ENCODE peak calls at places on chromosomes 7 and 10, in six cellular contexts. One of them, this sample, is unnamed.

GRCh38 chr10:14557573-14557972 is 217.1 kb downstream of the FAM107B start:
- DNase-seq in mesendoderm: no peak
- DNase-seq in IMR-90: no peak
- DNase-seq in adipocyte: no peak
- DNase-seq in HCT116: no peak
- DNase-seq in fibroblast of lung: no peak
- DNase-seq in this sample: no peak

GRCh38 chr7:45589915-45590678 is 15.9 kb downstream of the ADCY1 start:
- DNase-seq in mesendoderm: no peak
- DNase-seq in IMR-90: no peak
- DNase-seq in adipocyte: no peak
- DNase-seq in fibroblast of lung: no peak
- DNase-seq in HCT116: no peak
- DNase-seq in this sample: no peak

GRCh38 chr7:131554880-131555516 is 1.4 kb downstream of the PODXL start:
- DNase-seq in fibroblast of lung: no peak
- DNase-seq in HCT116: no peak
- DNase-seq in adipocyte: no peak
- DNase-seq in IMR-90: no peak
- DNase-seq in mesendoderm: no peak
- DNase-seq in this sample: no peak

GRCh38 chr10:93452143-93452542 is 30.0 kb downstream of the MYOF start:
- DNase-seq in mesendoderm: no peak
- DNase-seq in fibroblast of lung: peak
- DNase-seq in adipocyte: no peak
- DNase-seq in HCT116: no peak
- DNase-seq in IMR-90: no peak
- DNase-seq in this sample: no peak

GRCh38 chr10:31083765-31084184 is 52.1 kb upstream of the ZNF438 start:
- DNase-seq in mesendoderm: peak
- DNase-seq in HCT116: peak
- DNase-seq in adipocyte: peak
- DNase-seq in IMR-90: peak
- DNase-seq in fibroblast of lung: peak
- DNase-seq in this sample: peak

GRCh38 chr10:12846718-12847117 is 154.8 kb downstream of the CCDC3 start:
- DNase-seq in mesendoderm: peak
- DNase-seq in IMR-90: peak
- DNase-seq in fibroblast of lung: peak
- DNase-seq in HCT116: no peak
- DNase-seq in adipocyte: no peak
- DNase-seq in this sample: no peak

GRCh38 chr7:140607441-140607989 is 33.1 kb downstream of the DENND2A start:
- DNase-seq in HCT116: no peak
- DNase-seq in IMR-90: peak
- DNase-seq in mesendoderm: no peak
- DNase-seq in fibroblast of lung: peak
- DNase-seq in adipocyte: peak
- DNase-seq in this sample: no peak

GRCh38 chr7:78326189-78326588 is 527.6 kb downstream of the PHTF2 start:
- DNase-seq in IMR-90: peak
- DNase-seq in HCT116: no peak
- DNase-seq in mesendoderm: no peak
- DNase-seq in adipocyte: peak
- DNase-seq in fibroblast of lung: peak
- DNase-seq in this sample: no peak

GRCh38 chr10:5551531-5552375 is 27.0 kb downstream of the CALML3 start:
- DNase-seq in IMR-90: peak
- DNase-seq in fibroblast of lung: peak
- DNase-seq in mesendoderm: no peak
- DNase-seq in adipocyte: no peak
- DNase-seq in HCT116: no peak
- DNase-seq in this sample: no peak

GRCh38 chr7:143398616-143399015 is 10.0 kb downstream of the EPHA1 start:
- DNase-seq in adipocyte: no peak
- DNase-seq in mesendoderm: no peak
- DNase-seq in IMR-90: no peak
- DNase-seq in fibroblast of lung: no peak
- DNase-seq in HCT116: no peak
- DNase-seq in this sample: no peak

GRCh38 chr7:36407636-36408550 is 18.2 kb downstream of the ANLN start:
- DNase-seq in HCT116: no peak
- DNase-seq in IMR-90: no peak
- DNase-seq in mesendoderm: no peak
- DNase-seq in fibroblast of lung: no peak
- DNase-seq in adipocyte: no peak
- DNase-seq in this sample: no peak

GRCh38 chr10:80496555-80497172 is 41.0 kb upstream of the SH2D4B start:
- DNase-seq in adipocyte: no peak
- DNase-seq in HCT116: no peak
- DNase-seq in IMR-90: no peak
- DNase-seq in mesendoderm: no peak
- DNase-seq in fibroblast of lung: no peak
- DNase-seq in this sample: no peak

DNA sequence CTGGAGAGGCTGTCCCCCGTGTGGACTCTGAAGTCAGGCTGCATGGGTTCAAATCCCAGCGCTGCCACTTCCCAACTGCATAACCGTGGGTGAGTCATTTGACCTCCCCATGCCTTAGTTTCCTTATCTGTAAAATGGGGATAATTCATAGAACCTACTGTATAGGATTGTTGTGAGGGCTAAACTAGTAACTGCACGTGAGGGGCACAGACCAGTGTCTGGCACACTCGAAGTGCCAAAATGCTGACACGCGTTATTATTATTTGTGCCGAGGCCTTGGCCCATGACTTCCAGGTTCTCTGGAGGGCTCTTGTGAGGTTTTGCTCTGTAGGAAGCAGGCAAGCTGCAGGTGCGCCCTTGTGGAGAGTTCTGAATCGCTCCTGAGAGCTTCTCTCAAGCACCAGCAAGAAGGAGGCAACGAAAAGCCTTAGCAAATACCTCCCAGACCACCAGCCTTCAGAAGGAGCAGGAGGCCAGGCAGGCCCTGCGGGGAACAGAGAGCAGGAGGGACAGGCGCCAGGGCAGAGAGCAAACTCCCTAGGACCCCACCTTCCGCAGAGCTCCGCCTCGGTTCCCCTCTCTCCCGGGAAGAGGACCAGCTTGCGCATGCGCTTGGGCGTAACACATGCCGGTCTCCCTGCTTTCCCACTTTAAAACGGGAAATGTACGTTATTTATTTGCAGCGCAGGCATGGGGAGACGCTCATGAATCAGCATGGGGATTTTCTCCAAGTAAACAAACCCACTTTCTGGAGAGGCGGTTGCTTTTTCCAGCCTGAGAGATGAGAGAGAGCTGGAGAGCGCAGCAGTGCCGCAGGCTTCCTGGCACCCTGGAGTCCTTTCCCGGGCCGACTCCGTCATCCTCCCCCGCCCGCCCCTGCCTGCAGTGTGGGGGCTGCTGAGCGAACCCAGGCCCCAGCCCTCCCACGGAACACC is 39.6 kb downstream of the SORCS3 start:
- DNase-seq in fibroblast of lung: peak
- DNase-seq in adipocyte: no peak
- DNase-seq in mesendoderm: peak
- DNase-seq in HCT116: no peak
- DNase-seq in IMR-90: no peak
- DNase-seq in this sample: peak
- H3K9ac ChIP-seq in fibroblast of lung: no peak
- H3K9ac ChIP-seq in adipocyte: no peak
- H3K9ac ChIP-seq in mesendoderm: peak
- H3K9ac ChIP-seq in HCT116: no peak
- H3K9ac ChIP-seq in IMR-90: no peak
- H3K9ac ChIP-seq in this sample: peak

DNA sequence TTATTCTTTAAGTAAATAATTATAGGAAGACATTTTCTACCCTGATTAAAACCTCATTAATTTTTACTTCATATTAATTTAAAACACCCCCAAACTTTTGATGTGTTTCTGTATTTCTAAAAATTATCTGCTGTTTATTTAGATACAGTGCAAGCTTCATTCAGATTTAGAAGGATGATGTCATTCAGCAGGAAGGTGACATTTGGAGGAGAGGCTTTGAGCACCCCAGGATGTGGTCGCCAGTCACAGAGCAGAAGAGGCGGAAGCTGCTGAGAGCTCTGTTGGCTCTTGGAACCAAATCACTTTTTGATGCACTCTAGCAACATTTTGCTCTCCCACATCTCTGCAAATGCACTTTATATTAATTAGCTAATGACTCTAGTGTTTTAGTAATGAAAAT is 233.9 kb upstream of the CACNA2D1 start:
- DNase-seq in HCT116: no peak
- DNase-seq in IMR-90: peak
- DNase-seq in mesendoderm: peak
- DNase-seq in adipocyte: no peak
- DNase-seq in fibroblast of lung: peak
- DNase-seq in this sample: no peak
- H3K9ac ChIP-seq in HCT116: no peak
- H3K9ac ChIP-seq in IMR-90: no peak
- H3K9ac ChIP-seq in mesendoderm: no peak
- H3K9ac ChIP-seq in adipocyte: no peak
- H3K9ac ChIP-seq in fibroblast of lung: no peak
- H3K9ac ChIP-seq in this sample: no peak

GRCh38 chr7:47253650-47254080 is 328.2 kb downstream of the TNS3 start:
- DNase-seq in mesendoderm: peak
- DNase-seq in IMR-90: peak
- DNase-seq in fibroblast of lung: peak
- DNase-seq in adipocyte: peak
- DNase-seq in HCT116: peak
- DNase-seq in this sample: peak
- H3K9ac ChIP-seq in mesendoderm: peak
- H3K9ac ChIP-seq in IMR-90: peak
- H3K9ac ChIP-seq in fibroblast of lung: peak
- H3K9ac ChIP-seq in adipocyte: peak
- H3K9ac ChIP-seq in HCT116: peak
- H3K9ac ChIP-seq in this sample: peak

GRCh38 chr7:75854233-75854632 is 24.6 kb upstream of the RHBDD2 start:
- DNase-seq in IMR-90: peak
- DNase-seq in HCT116: no peak
- DNase-seq in mesendoderm: no peak
- DNase-seq in fibroblast of lung: peak
- DNase-seq in adipocyte: peak
- DNase-seq in this sample: no peak

GRCh38 chr7:75861636-75862035 is 17.2 kb upstream of the RHBDD2 start:
- DNase-seq in adipocyte: peak
- DNase-seq in fibroblast of lung: peak
- DNase-seq in IMR-90: peak
- DNase-seq in mesendoderm: no peak
- DNase-seq in HCT116: no peak
- DNase-seq in this sample: no peak

GRCh38 chr7:75856562-75856961 is 22.3 kb upstream of the RHBDD2 start:
- DNase-seq in fibroblast of lung: no peak
- DNase-seq in HCT116: no peak
- DNase-seq in mesendoderm: no peak
- DNase-seq in adipocyte: no peak
- DNase-seq in IMR-90: no peak
- DNase-seq in this sample: no peak

GRCh38 chr7:75858430-75858829 is 20.4 kb upstream of the RHBDD2 start:
- DNase-seq in IMR-90: no peak
- DNase-seq in HCT116: no peak
- DNase-seq in fibroblast of lung: no peak
- DNase-seq in adipocyte: no peak
- DNase-seq in mesendoderm: no peak
- DNase-seq in this sample: no peak
- H3K9ac ChIP-seq in IMR-90: no peak
- H3K9ac ChIP-seq in HCT116: no peak
- H3K9ac ChIP-seq in fibroblast of lung: no peak
- H3K9ac ChIP-seq in adipocyte: no peak
- H3K9ac ChIP-seq in mesendoderm: no peak
- H3K9ac ChIP-seq in this sample: no peak

GRCh38 chr10:62250594-62251198 is 17.9 kb downstream of the RTKN2 start:
- DNase-seq in mesendoderm: no peak
- DNase-seq in fibroblast of lung: peak
- DNase-seq in IMR-90: peak
- DNase-seq in HCT116: peak
- DNase-seq in adipocyte: no peak
- DNase-seq in this sample: no peak

GRCh38 chr10:62252051-62252450 is 16.6 kb downstream of the RTKN2 start:
- DNase-seq in fibroblast of lung: no peak
- DNase-seq in HCT116: no peak
- DNase-seq in adipocyte: no peak
- DNase-seq in mesendoderm: no peak
- DNase-seq in IMR-90: no peak
- DNase-seq in this sample: no peak

GRCh38 chr10:62248465-62248864 is 20.2 kb downstream of the RTKN2 start:
- DNase-seq in fibroblast of lung: no peak
- DNase-seq in adipocyte: peak
- DNase-seq in IMR-90: peak
- DNase-seq in HCT116: no peak
- DNase-seq in mesendoderm: no peak
- DNase-seq in this sample: no peak

GRCh38 chr10:62253704-62254103 is 14.9 kb downstream of the RTKN2 start:
- DNase-seq in mesendoderm: no peak
- DNase-seq in HCT116: no peak
- DNase-seq in fibroblast of lung: no peak
- DNase-seq in adipocyte: no peak
- DNase-seq in IMR-90: no peak
- DNase-seq in this sample: no peak

GRCh38 chr10:62249974-62250373 is 18.7 kb downstream of the RTKN2 start:
- DNase-seq in fibroblast of lung: no peak
- DNase-seq in IMR-90: no peak
- DNase-seq in mesendoderm: peak
- DNase-seq in adipocyte: no peak
- DNase-seq in HCT116: no peak
- DNase-seq in this sample: no peak
- H3K9ac ChIP-seq in fibroblast of lung: no peak
- H3K9ac ChIP-seq in IMR-90: no peak
- H3K9ac ChIP-seq in mesendoderm: no peak
- H3K9ac ChIP-seq in adipocyte: no peak
- H3K9ac ChIP-seq in HCT116: no peak
- H3K9ac ChIP-seq in this sample: no peak

DNA sequence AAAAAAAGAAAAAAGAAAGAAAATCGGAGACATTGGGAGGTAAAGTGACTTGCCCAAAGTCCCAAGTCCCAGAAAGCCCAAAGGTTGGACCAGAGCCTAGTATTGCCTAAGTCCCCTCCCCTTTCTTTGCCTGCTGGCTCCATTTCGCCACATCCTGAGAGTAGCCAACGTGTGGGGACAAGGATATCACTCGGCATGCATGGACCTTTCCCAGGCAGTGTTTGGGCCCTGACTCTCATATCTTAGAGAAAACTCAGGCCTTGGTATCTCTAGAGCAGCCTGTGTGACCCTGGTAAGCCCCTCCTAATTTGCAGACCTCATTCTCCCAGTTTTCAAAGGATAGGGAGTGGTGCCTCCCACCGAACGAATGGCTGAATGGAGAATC is 294.2 kb upstream of the ZMIZ1 start:
- DNase-seq in mesendoderm: peak
- DNase-seq in HCT116: no peak
- DNase-seq in IMR-90: no peak
- DNase-seq in fibroblast of lung: no peak
- DNase-seq in adipocyte: no peak
- DNase-seq in this sample: no peak
- H3K9ac ChIP-seq in mesendoderm: no peak
- H3K9ac ChIP-seq in HCT116: no peak
- H3K9ac ChIP-seq in IMR-90: no peak
- H3K9ac ChIP-seq in fibroblast of lung: no peak
- H3K9ac ChIP-seq in adipocyte: no peak
- H3K9ac ChIP-seq in this sample: no peak